ENCODE peak calls at places on chromosomes 1 and 21, in five cellular contexts. N is AG10803, C is esophagus muscularis mucosa, M is fibroblast of pulmonary artery, W is left lung. P is an unnamed sample.

GRCh38 chr1:151145158-151146071 is 1.0 kb downstream of the SEMA6C start:
- DNase-seq in N (no peak), C (no peak), M (peak; percentile 13), W (peak; percentile 35), P (no peak)

GRCh38 chr1:222926566-222926965 is 111.7 kb downstream of the DISP1 start:
- DNase-seq in N (peak; percentile 81), C (no peak), M (peak; percentile 76), W (no peak), P (peak; percentile 73)

GRCh38 chr21:45977396-45977795 is 4.2 kb upstream of the COL6A1 start:
- DNase-seq in N (no peak), C (no peak), M (no peak), W (peak; percentile 33), P (no peak)

GRCh38 chr1:183675381-183675780 is 22.3 kb upstream of the APOBEC4 start:
- DNase-seq in N (no peak), C (no peak), M (no peak), W (no peak), P (no peak)

GRCh38 chr21:45644041-45644906 is 749 bp downstream of the PCBP3 start:
- DNase-seq in N (no peak), C (no peak), M (peak; percentile 11), W (no peak), P (peak; percentile 19)

GRCh38 chr1:15347182-15347581 is 62.5 kb upstream of the EFHD2 start:
- DNase-seq in N (no peak), C (no peak), M (no peak), W (no peak), P (no peak)

GRCh38 chr1:81738902-81739301 is 61.8 kb upstream of the ADGRL2 start:
- DNase-seq in N (no peak), C (no peak), M (no peak), W (no peak), P (peak; percentile 8)

GRCh38 chr1:225835752-225836151 is 25.8 kb downstream of the EPHX1 start:
- DNase-seq in N (peak; percentile 69), C (no peak), M (peak; percentile 82), W (no peak), P (peak; percentile 45)

GRCh38 chr1:101732221-101732620 is 264.5 kb downstream of the OLFM3 start:
- DNase-seq in N (no peak), C (no peak), M (no peak), W (no peak), P (no peak)

GRCh38 chr1:212359794-212360479 is 54.7 kb downstream of the PACC1 start:
- DNase-seq in N (no peak), C (no peak), M (no peak), W (no peak), P (no peak)

GRCh38 chr21:42233067-42233981 is 14.4 kb downstream of the ABCG1 start:
- DNase-seq in N (peak; percentile 28), C (peak; percentile 96), M (peak; percentile 88), W (peak; percentile 83), P (peak; percentile 12)

GRCh38 chr1:186404454-186405051 is 28.9 kb downstream of the ODR4 start:
- DNase-seq in N (peak; percentile 77), C (no peak), M (peak; percentile 92), W (no peak), P (peak; percentile 46)

GRCh38 chr1:207335695-207336363 is 14.4 kb downstream of the CD55 start:
- DNase-seq in N (peak; percentile 57), C (no peak), M (peak; percentile 41), W (no peak), P (no peak)

GRCh38 chr1:244918422-244919319 is 54.3 kb upstream of the HNRNPU start:
- DNase-seq in N (peak; percentile 4), C (no peak), M (peak; percentile 44), W (peak; percentile 43), P (no peak)

GRCh38 chr1:244917271-244917670 is 52.9 kb upstream of the HNRNPU start:
- DNase-seq in N (no peak), C (no peak), M (no peak), W (no peak), P (no peak)

GRCh38 chr1:244920911-244921310 is 56.6 kb upstream of the HNRNPU start:
- DNase-seq in N (no peak), C (no peak), M (peak; percentile 10), W (no peak), P (no peak)

GRCh38 chr1:244915736-244916135 is 51.4 kb upstream of the HNRNPU start:
- DNase-seq in N (no peak), C (no peak), M (no peak), W (no peak), P (no peak)

GRCh38 chr1:244919320-244920282 is 55.3 kb upstream of the HNRNPU start:
- DNase-seq in N (no peak), C (no peak), M (no peak), W (no peak), P (no peak)
- H3K4me3 ChIP-seq in N (no peak overlapping the region), C (peak overlapping the region; percentile 63), M (peak overlapping the region; percentile 57), W (peak overlapping the region; percentile 36), P (peak overlapping the region; percentile 47)

GRCh38 chr21:34819357-34819999 is 150.7 kb downstream of the CLIC6 start:
- DNase-seq in N (no peak), C (no peak), M (no peak), W (no peak), P (no peak)

GRCh38 chr21:34815831-34816700 is 147.3 kb downstream of the CLIC6 start:
- DNase-seq in N (no peak), C (no peak), M (no peak), W (no peak), P (no peak)

GRCh38 chr21:34820051-34820450 is 151.3 kb downstream of the CLIC6 start:
- DNase-seq in N (no peak), C (no peak), M (no peak), W (no peak), P (no peak)

GRCh38 chr21:34817821-34818662 is 149.2 kb downstream of the CLIC6 start:
- DNase-seq in N (no peak), C (no peak), M (no peak), W (no peak), P (no peak)

DNA sequence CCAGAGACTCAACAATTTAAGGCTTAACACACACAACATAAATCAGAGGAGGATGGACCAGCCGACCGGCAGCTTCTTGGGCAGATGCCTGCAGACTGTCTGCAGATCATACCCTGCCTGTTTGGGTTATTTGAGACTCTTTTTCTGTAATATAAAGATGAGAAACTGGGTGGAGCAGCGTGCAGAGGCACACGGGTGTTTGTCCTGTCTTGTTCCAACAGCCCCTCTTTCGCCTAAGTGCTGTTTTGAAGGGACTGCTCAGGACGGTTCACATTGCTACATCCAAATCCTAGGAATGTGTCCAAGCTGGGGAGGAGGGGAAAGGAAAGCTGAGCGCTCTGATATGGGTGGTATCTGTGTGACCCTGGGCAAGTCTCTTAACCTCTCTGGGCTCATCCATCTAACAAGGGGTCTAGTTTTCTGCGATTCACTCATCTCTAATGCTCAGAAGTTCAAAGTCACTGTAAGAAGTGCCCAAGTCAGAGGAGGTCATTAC is 149.9 kb downstream of the CLIC6 start:
- DNase-seq in N (no peak), C (no peak), M (no peak), W (no peak), P (no peak)
- TF ChIP-seq CTCF in N (no peak), C (no peak), M (no peak), W (no peak), P (no peak)

GRCh38 chr1:27915082-27915575 is 19.7 kb upstream of the SMPDL3B start:
- DNase-seq in N (no peak), C (no peak), M (no peak), W (no peak), P (no peak)
- H3K4me3 ChIP-seq in N (peak overlapping the region; percentile 54), C (peak overlapping the region; percentile 96), M (no peak overlapping the region), W (no peak overlapping the region), P (peak overlapping the region; percentile 7)

GRCh38 chr1:38076038-38076437 is 29.4 kb upstream of the POU3F1 start:
- DNase-seq in N (peak; percentile 12), C (no peak), M (peak; percentile 39), W (no peak), P (peak; percentile 33)
- TF ChIP-seq CTCF in N (no peak), C (no peak), M (no peak), W (no peak), P (no peak)

GRCh38 chr1:31368611-31369107 is 4.2 kb downstream of the FABP3 start:
- DNase-seq in N (no peak), C (no peak), M (no peak), W (no peak), P (no peak)
- H3K4me3 ChIP-seq in N (no peak overlapping the region), C (no peak overlapping the region), M (no peak overlapping the region), W (no peak overlapping the region), P (no peak overlapping the region)

P was measured in astrocyte of the spinal cord.